ENCODE peak calls at places on chromosomes 13 and 19, in eight cellular contexts. Z is nucleus accumbens; W is ELF-1; G is NCI-H1092; M is endodermal cell; V is CD4-positive, CD25-positive, alpha-beta regulatory T cell; T is activated CD4-positive, alpha-beta T cell treated with anti-CD3 and anti-CD28 coated beads, Interleukin-2, amount 10 ng/mL, durations not matched to agents 24 days and 14 days; Q is AG20443. O is an unnamed sample.
A peak's percentile ranks its signal among the peaks of the same experiment; 100 is the strongest.

GRCh38 chr13:40061466-40062450 is 406.3 kb downstream of the COG6 start:
- DNase-seq in G (no peak), T (peak; percentile 50), Z (no peak), Q (peak; percentile 21), M (no peak), V (no peak), W (no peak), O (no peak)

GRCh38 chr19:50008532-50008931 is 16.6 kb downstream of the VRK3 start:
- DNase-seq in W (peak; percentile 66), V (peak; percentile 17), T (no peak), M (peak; percentile 90), G (no peak), Z (no peak), Q (no peak), O (no peak)

GRCh38 chr19:58311345-58311744 is 6.2 kb downstream of the ERVK3-1 start:
- DNase-seq in M (no peak), Z (no peak), G (no peak), V (no peak), Q (no peak), W (no peak), T (no peak), O (no peak)

GRCh38 chr13:99269627-99270252 is 11.6 kb upstream of the GPR18 start:
- DNase-seq in V (peak; percentile 72), Q (peak; percentile 59), M (no peak), G (peak; percentile 32), Z (no peak), T (peak; percentile 77), W (no peak), O (peak; percentile 23)

GRCh38 chr19:35266904-35267817 is 1.6 kb upstream of the USF2 start:
- DNase-seq in G (peak; percentile 11), Q (peak; percentile 57), Z (no peak), V (peak; percentile 24), M (peak; percentile 76), W (no peak), T (peak; percentile 84), O (peak; percentile 67)

GRCh38 chr13:99416411-99417121 is 84.7 kb upstream of the TM9SF2 start:
- DNase-seq in W (no peak), Q (no peak), M (no peak), Z (no peak), V (no peak), T (no peak), G (no peak), O (no peak)

GRCh38 chr19:33376931-33377557 is 3.5 kb downstream of the CEBPG start:
- DNase-seq in V (no peak), Q (no peak), Z (no peak), G (no peak), T (no peak), W (no peak), M (peak; percentile 31), O (no peak)

GRCh38 chr13:94988654-94989053 is 276.3 kb upstream of the SOX21 start:
- DNase-seq in W (peak; percentile 61), T (no peak), G (no peak), Q (no peak), M (peak; percentile 71), V (peak; percentile 5), Z (no peak), O (no peak)

GRCh38 chr13:83765796-83766195 is 116.5 kb downstream of the SLITRK1 start:
- DNase-seq in T (no peak), Q (no peak), Z (no peak), W (no peak), M (no peak), V (no peak), G (no peak), O (no peak)

GRCh38 chr19:29866011-29866410 is 54.2 kb downstream of the CCNE1 start:
- DNase-seq in V (no peak), Q (no peak), G (no peak), Z (no peak), M (peak; percentile 17), W (no peak), T (no peak), O (no peak)

GRCh38 chr13:35887028-35887666 is 244.0 kb downstream of the DCLK1 start:
- DNase-seq in G (no peak), V (no peak), T (no peak), M (no peak), Z (no peak), W (no peak), Q (no peak), O (no peak)

GRCh38 chr19:58060231-58060630 is 1.1 kb downstream of the ZNF135 start:
- DNase-seq in M (no peak), G (no peak), Q (no peak), V (no peak), Z (no peak), W (no peak), T (no peak), O (no peak)

GRCh38 chr13:46176756-46177155 is 5.2 kb downstream of the LCP1 start:
- DNase-seq in Q (no peak), T (no peak), Z (no peak), G (no peak), M (no peak), V (no peak), W (no peak), O (no peak)

GRCh38 chr13:21060063-21060826 is 1.1 kb downstream of the LATS2 start:
- DNase-seq in Q (peak; percentile 60), W (peak; percentile 64), M (peak; percentile 78), G (no peak), Z (no peak), V (no peak), T (peak; percentile 66), O (peak; percentile 62)

GRCh38 chr19:3821857-3822364 is 35.7 kb upstream of the MATK start:
- DNase-seq in G (peak; percentile 33), T (peak; percentile 97), M (peak; percentile 95), Q (peak; percentile 86), W (peak; percentile 91), V (peak; percentile 90), Z (peak; percentile 9), O (peak; percentile 92)

GRCh38 chr13:49711218-49711863 is 20.1 kb upstream of the EBPL start:
- DNase-seq in G (no peak), W (no peak), Z (no peak), V (no peak), T (no peak), M (no peak), Q (no peak), O (no peak)

GRCh38 chr13:44063881-44064280 is 184.2 kb downstream of the LACC1 start:
- DNase-seq in Z (no peak), T (no peak), M (no peak), V (no peak), W (no peak), Q (no peak), G (no peak), O (no peak)

GRCh38 chr13:25971499-25972145 is 80.2 kb downstream of the SHISA2 start:
- DNase-seq in G (peak; percentile 8), Q (no peak), T (peak; percentile 83), M (no peak), Z (no peak), V (peak; percentile 58), W (no peak), O (no peak)

GRCh38 chr13:100154835-100155463 is 66.1 kb downstream of the PCCA start:
- DNase-seq in Z (no peak), V (no peak), G (no peak), W (no peak), T (no peak), Q (no peak), M (no peak), O (no peak)

GRCh38 chr19:54172764-54173699 is at the start of gene TMC4:
- DNase-seq in T (no peak), Z (no peak), W (peak; percentile 84), G (no peak), V (peak; percentile 34), M (peak; percentile 94), Q (no peak), O (no peak)

GRCh38 chr13:104143760-104144406 is 1077.7 kb upstream of the SLC10A2 start:
- DNase-seq in M (peak; percentile 53), Q (no peak), W (peak; percentile 16), Z (no peak), G (peak; percentile 77), V (no peak), T (no peak), O (no peak)

GRCh38 chr13:73827434-73827833 is 306.8 kb downstream of the KLF12 start:
- DNase-seq in G (no peak), T (no peak), Z (no peak), W (no peak), Q (no peak), V (no peak), M (no peak), O (no peak)

O was measured in GM20000.